ENCODE peak calls at places on chromosomes 12 and 14, in eight cellular contexts. One of them, this sample, is unnamed.

GRCh38 chr12:1434296-1434955 is 160.0 kb downstream of the FBXL14 start:
- DNase-seq in stomach: no peak
- DNase-seq in tibial nerve: no peak
- DNase-seq in right cardiac atrium: peak; percentile 35
- DNase-seq in brain microvascular endothelial cell: no peak
- DNase-seq in tibial artery: no peak
- DNase-seq in CD8-positive, alpha-beta T cell: no peak
- DNase-seq in left ventricle myocardium inferior: no peak
- DNase-seq in this sample: no peak

GRCh38 chr14:90453401-90453951 is 56.6 kb downstream of the CALM1 start:
- DNase-seq in stomach: peak; percentile 35
- DNase-seq in tibial nerve: no peak
- DNase-seq in right cardiac atrium: peak; percentile 79
- DNase-seq in brain microvascular endothelial cell: peak; percentile 25
- DNase-seq in tibial artery: no peak
- DNase-seq in CD8-positive, alpha-beta T cell: no peak
- DNase-seq in left ventricle myocardium inferior: peak; percentile 24
- DNase-seq in this sample: no peak

GRCh38 chr12:107912421-107913004 is 138.0 kb downstream of the ASCL4 start:
- DNase-seq in stomach: peak; percentile 40
- DNase-seq in tibial nerve: peak; percentile 18
- DNase-seq in right cardiac atrium: peak; percentile 68
- DNase-seq in brain microvascular endothelial cell: no peak
- DNase-seq in tibial artery: no peak
- DNase-seq in CD8-positive, alpha-beta T cell: peak; percentile 39
- DNase-seq in left ventricle myocardium inferior: peak; percentile 22
- DNase-seq in this sample: peak; percentile 88

GRCh38 chr12:102483466-102483865 is 3.1 kb upstream of the IGF1 start:
- DNase-seq in stomach: no peak
- DNase-seq in tibial nerve: no peak
- DNase-seq in right cardiac atrium: no peak
- DNase-seq in brain microvascular endothelial cell: no peak
- DNase-seq in tibial artery: no peak
- DNase-seq in CD8-positive, alpha-beta T cell: no peak
- DNase-seq in left ventricle myocardium inferior: no peak
- DNase-seq in this sample: no peak

GRCh38 chr12:46332260-46332659 is 40.3 kb downstream of the SLC38A2 start:
- DNase-seq in stomach: no peak
- DNase-seq in tibial nerve: no peak
- DNase-seq in right cardiac atrium: no peak
- DNase-seq in brain microvascular endothelial cell: peak; percentile 69
- DNase-seq in tibial artery: no peak
- DNase-seq in CD8-positive, alpha-beta T cell: no peak
- DNase-seq in left ventricle myocardium inferior: no peak
- DNase-seq in this sample: no peak

GRCh38 chr12:129162805-129163204 is 309.5 kb downstream of the GLT1D1 start:
- DNase-seq in stomach: no peak
- DNase-seq in tibial nerve: no peak
- DNase-seq in right cardiac atrium: no peak
- DNase-seq in brain microvascular endothelial cell: no peak
- DNase-seq in tibial artery: no peak
- DNase-seq in CD8-positive, alpha-beta T cell: no peak
- DNase-seq in left ventricle myocardium inferior: no peak
- DNase-seq in this sample: no peak

GRCh38 chr12:49293056-49293956 is 1.6 kb upstream of the PRPH start:
- DNase-seq in stomach: peak; percentile 62
- DNase-seq in tibial nerve: no peak
- DNase-seq in right cardiac atrium: peak; percentile 92
- DNase-seq in brain microvascular endothelial cell: no peak
- DNase-seq in tibial artery: peak; percentile 70
- DNase-seq in CD8-positive, alpha-beta T cell: no peak
- DNase-seq in left ventricle myocardium inferior: peak; percentile 57
- DNase-seq in this sample: peak; percentile 9

GRCh38 chr12:15220451-15220850 is 766 bp downstream of the RERG start:
- DNase-seq in stomach: no peak
- DNase-seq in tibial nerve: no peak
- DNase-seq in right cardiac atrium: no peak
- DNase-seq in brain microvascular endothelial cell: no peak
- DNase-seq in tibial artery: no peak
- DNase-seq in CD8-positive, alpha-beta T cell: no peak
- DNase-seq in left ventricle myocardium inferior: no peak
- DNase-seq in this sample: no peak

GRCh38 chr12:109111775-109112491 is 4.5 kb upstream of the ACACB start:
- DNase-seq in stomach: peak; percentile 76
- DNase-seq in tibial nerve: peak; percentile 89
- DNase-seq in right cardiac atrium: peak; percentile 93
- DNase-seq in brain microvascular endothelial cell: peak; percentile 52
- DNase-seq in tibial artery: peak; percentile 78
- DNase-seq in CD8-positive, alpha-beta T cell: peak; percentile 17
- DNase-seq in left ventricle myocardium inferior: peak; percentile 78
- DNase-seq in this sample: peak; percentile 61

GRCh38 chr12:79174656-79175055 is 310.1 kb downstream of the SYT1 start:
- DNase-seq in stomach: no peak
- DNase-seq in tibial nerve: no peak
- DNase-seq in right cardiac atrium: no peak
- DNase-seq in brain microvascular endothelial cell: peak; percentile 18
- DNase-seq in tibial artery: no peak
- DNase-seq in CD8-positive, alpha-beta T cell: no peak
- DNase-seq in left ventricle myocardium inferior: no peak
- DNase-seq in this sample: no peak

GRCh38 chr12:32714772-32715171 is 35.7 kb downstream of the DNM1L start:
- DNase-seq in stomach: no peak
- DNase-seq in tibial nerve: no peak
- DNase-seq in right cardiac atrium: no peak
- DNase-seq in brain microvascular endothelial cell: no peak
- DNase-seq in tibial artery: no peak
- DNase-seq in CD8-positive, alpha-beta T cell: no peak
- DNase-seq in left ventricle myocardium inferior: no peak
- DNase-seq in this sample: no peak

GRCh38 chr14:23575086-23575485 is 3.5 kb downstream of the JPH4 start:
- DNase-seq in stomach: peak; percentile 14
- DNase-seq in tibial nerve: no peak
- DNase-seq in right cardiac atrium: no peak
- DNase-seq in brain microvascular endothelial cell: no peak
- DNase-seq in tibial artery: no peak
- DNase-seq in CD8-positive, alpha-beta T cell: no peak
- DNase-seq in left ventricle myocardium inferior: no peak
- DNase-seq in this sample: no peak

GRCh38 chr12:113196996-113197395 is 11.5 kb downstream of the RITA1 start:
- DNase-seq in stomach: peak; percentile 73
- DNase-seq in tibial nerve: peak; percentile 87
- DNase-seq in right cardiac atrium: peak; percentile 82
- DNase-seq in brain microvascular endothelial cell: peak; percentile 77
- DNase-seq in tibial artery: peak; percentile 87
- DNase-seq in CD8-positive, alpha-beta T cell: peak; percentile 39
- DNase-seq in left ventricle myocardium inferior: peak; percentile 58
- DNase-seq in this sample: peak; percentile 13

GRCh38 chr12:45655186-45655585 is 74.3 kb upstream of the ARID2 start:
- DNase-seq in stomach: no peak
- DNase-seq in tibial nerve: no peak
- DNase-seq in right cardiac atrium: peak; percentile 50
- DNase-seq in brain microvascular endothelial cell: peak; percentile 29
- DNase-seq in tibial artery: no peak
- DNase-seq in CD8-positive, alpha-beta T cell: peak; percentile 32
- DNase-seq in left ventricle myocardium inferior: no peak
- DNase-seq in this sample: no peak

GRCh38 chr12:79344855-79345840 is 345.6 kb downstream of the PAWR start:
- DNase-seq in stomach: no peak
- DNase-seq in tibial nerve: peak; percentile 12
- DNase-seq in right cardiac atrium: no peak
- DNase-seq in brain microvascular endothelial cell: peak; percentile 35
- DNase-seq in tibial artery: no peak
- DNase-seq in CD8-positive, alpha-beta T cell: no peak
- DNase-seq in left ventricle myocardium inferior: no peak
- DNase-seq in this sample: no peak

GRCh38 chr12:41919526-41920305 is 225.0 kb downstream of the GXYLT1 start:
- DNase-seq in stomach: no peak
- DNase-seq in tibial nerve: no peak
- DNase-seq in right cardiac atrium: no peak
- DNase-seq in brain microvascular endothelial cell: no peak
- DNase-seq in tibial artery: no peak
- DNase-seq in CD8-positive, alpha-beta T cell: no peak
- DNase-seq in left ventricle myocardium inferior: no peak
- DNase-seq in this sample: no peak

GRCh38 chr14:91919814-91920213 is 27.7 kb downstream of the FBLN5 start:
- DNase-seq in stomach: no peak
- DNase-seq in tibial nerve: peak; percentile 54
- DNase-seq in right cardiac atrium: peak; percentile 84
- DNase-seq in brain microvascular endothelial cell: peak; percentile 28
- DNase-seq in tibial artery: peak; percentile 81
- DNase-seq in CD8-positive, alpha-beta T cell: no peak
- DNase-seq in left ventricle myocardium inferior: peak; percentile 56
- DNase-seq in this sample: no peak
- H3K27ac ChIP-seq in stomach: peak overlapping the region; percentile 53
- H3K27ac ChIP-seq in tibial nerve: peak overlapping the region; percentile 88
- H3K27ac ChIP-seq in right cardiac atrium: peak overlapping the region; percentile 50
- H3K27ac ChIP-seq in brain microvascular endothelial cell: no peak overlapping the region
- H3K27ac ChIP-seq in tibial artery: peak overlapping the region; percentile 60
- H3K27ac ChIP-seq in CD8-positive, alpha-beta T cell: no peak overlapping the region
- H3K27ac ChIP-seq in left ventricle myocardium inferior: peak overlapping the region; percentile 78
- H3K27ac ChIP-seq in this sample: no peak overlapping the region

DNA sequence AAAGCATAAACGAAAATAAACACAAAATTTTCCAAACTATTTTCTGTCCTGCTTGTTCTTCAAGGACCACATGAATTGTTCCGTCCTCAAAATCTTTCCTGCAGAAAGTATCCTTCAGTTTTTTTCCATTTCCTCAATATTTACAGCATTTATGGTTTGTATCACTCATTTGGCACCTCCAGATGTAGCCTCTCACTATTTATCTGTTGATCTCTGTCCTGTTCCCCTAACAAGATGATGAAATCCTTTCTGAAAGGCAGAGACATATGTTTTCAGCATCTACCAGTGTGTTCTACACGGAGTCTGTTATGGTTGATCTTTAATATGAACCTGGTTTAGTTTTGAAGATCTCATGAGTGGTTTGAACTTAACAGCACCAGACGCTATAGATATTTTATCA is 490.2 kb downstream of the NELL2 start:
- DNase-seq in stomach: no peak
- DNase-seq in tibial nerve: no peak
- DNase-seq in right cardiac atrium: no peak
- DNase-seq in brain microvascular endothelial cell: no peak
- DNase-seq in tibial artery: no peak
- DNase-seq in CD8-positive, alpha-beta T cell: no peak
- DNase-seq in left ventricle myocardium inferior: no peak
- DNase-seq in this sample: no peak
- H3K27ac ChIP-seq in stomach: no peak overlapping the region
- H3K27ac ChIP-seq in tibial nerve: no peak overlapping the region
- H3K27ac ChIP-seq in right cardiac atrium: no peak overlapping the region
- H3K27ac ChIP-seq in brain microvascular endothelial cell: no peak overlapping the region
- H3K27ac ChIP-seq in tibial artery: no peak overlapping the region
- H3K27ac ChIP-seq in CD8-positive, alpha-beta T cell: no peak overlapping the region
- H3K27ac ChIP-seq in left ventricle myocardium inferior: no peak overlapping the region
- H3K27ac ChIP-seq in this sample: no peak overlapping the region

DNA sequence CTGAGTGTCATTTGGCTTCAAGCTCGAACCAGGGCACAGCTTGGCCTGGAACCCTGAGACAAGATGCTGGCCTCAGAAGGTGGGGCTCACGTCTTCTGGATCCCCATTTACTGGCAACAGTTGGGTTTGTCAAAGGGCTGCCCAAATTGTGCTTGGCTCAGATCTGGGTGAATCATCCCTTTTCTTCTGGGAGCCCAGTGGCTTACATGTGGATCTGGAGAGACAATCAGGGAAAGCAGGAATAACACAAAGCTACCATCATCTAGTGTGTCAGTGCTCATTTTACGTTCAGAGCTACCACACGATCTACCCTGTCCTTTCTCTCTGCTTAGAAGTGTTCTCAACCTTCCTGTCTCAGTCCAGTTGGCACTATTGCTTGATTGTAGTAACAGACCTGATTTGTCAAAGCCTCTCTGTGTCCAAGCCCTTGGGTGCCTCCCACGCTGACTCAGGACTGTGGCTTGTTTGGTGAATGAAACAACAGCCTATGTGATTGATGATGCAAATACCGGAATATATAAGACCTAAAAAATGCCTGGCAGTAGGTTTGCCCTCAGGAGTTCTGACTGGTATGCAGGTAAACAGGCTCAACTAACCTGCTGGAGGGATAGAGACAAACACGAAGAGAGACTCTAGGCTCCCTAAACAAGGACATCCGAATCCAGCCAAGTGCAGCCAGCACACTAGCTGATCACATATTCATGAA is 974.3 kb downstream of the VRK1 start:
- DNase-seq in stomach: no peak
- DNase-seq in tibial nerve: no peak
- DNase-seq in right cardiac atrium: no peak
- DNase-seq in brain microvascular endothelial cell: no peak
- DNase-seq in tibial artery: no peak
- DNase-seq in CD8-positive, alpha-beta T cell: no peak
- DNase-seq in left ventricle myocardium inferior: no peak
- DNase-seq in this sample: no peak
- H3K27ac ChIP-seq in stomach: no peak overlapping the region
- H3K27ac ChIP-seq in tibial nerve: no peak overlapping the region
- H3K27ac ChIP-seq in right cardiac atrium: no peak overlapping the region
- H3K27ac ChIP-seq in brain microvascular endothelial cell: no peak overlapping the region
- H3K27ac ChIP-seq in tibial artery: no peak overlapping the region
- H3K27ac ChIP-seq in CD8-positive, alpha-beta T cell: no peak overlapping the region
- H3K27ac ChIP-seq in left ventricle myocardium inferior: no peak overlapping the region
- H3K27ac ChIP-seq in this sample: no peak overlapping the region

GRCh38 chr12:40584763-40585162 is 107.5 kb upstream of the CNTN1 start:
- DNase-seq in stomach: no peak
- DNase-seq in tibial nerve: no peak
- DNase-seq in right cardiac atrium: no peak
- DNase-seq in brain microvascular endothelial cell: no peak
- DNase-seq in tibial artery: no peak
- DNase-seq in CD8-positive, alpha-beta T cell: no peak
- DNase-seq in left ventricle myocardium inferior: no peak
- DNase-seq in this sample: no peak
- H3K27ac ChIP-seq in stomach: no peak overlapping the region
- H3K27ac ChIP-seq in tibial nerve: no peak overlapping the region
- H3K27ac ChIP-seq in right cardiac atrium: no peak overlapping the region
- H3K27ac ChIP-seq in brain microvascular endothelial cell: no peak overlapping the region
- H3K27ac ChIP-seq in tibial artery: no peak overlapping the region
- H3K27ac ChIP-seq in CD8-positive, alpha-beta T cell: no peak overlapping the region
- H3K27ac ChIP-seq in left ventricle myocardium inferior: no peak overlapping the region
- H3K27ac ChIP-seq in this sample: no peak overlapping the region

GRCh38 chr12:6442799-6443198 is 2.0 kb upstream of the CD27 start:
- DNase-seq in stomach: no peak
- DNase-seq in tibial nerve: no peak
- DNase-seq in right cardiac atrium: no peak
- DNase-seq in brain microvascular endothelial cell: no peak
- DNase-seq in tibial artery: no peak
- DNase-seq in CD8-positive, alpha-beta T cell: no peak
- DNase-seq in left ventricle myocardium inferior: no peak
- DNase-seq in this sample: no peak
- H3K27ac ChIP-seq in stomach: no peak overlapping the region
- H3K27ac ChIP-seq in tibial nerve: no peak overlapping the region
- H3K27ac ChIP-seq in right cardiac atrium: no peak overlapping the region
- H3K27ac ChIP-seq in brain microvascular endothelial cell: no peak overlapping the region
- H3K27ac ChIP-seq in tibial artery: no peak overlapping the region
- H3K27ac ChIP-seq in CD8-positive, alpha-beta T cell: no peak overlapping the region
- H3K27ac ChIP-seq in left ventricle myocardium inferior: no peak overlapping the region
- H3K27ac ChIP-seq in this sample: no peak overlapping the region